ENCODE peak calls at places on chromosomes 2 and 18, in five cellular contexts. F is right cardiac atrium, P is Panc1, U is osteoblast, M is body of pancreas. D is an unnamed sample. For H3K4me1, the result is how much of the 10 kb centered on the place peaks cover.

GRCh38 chr2:175889557-175890355 is 112.3 kb downstream of the LNPK start:
- DNase-seq in F (no peak), P (no peak), U (no peak), M (no peak), D (no peak)

GRCh38 chr2:8550481-8550880 is 131.4 kb upstream of the ID2 start:
- DNase-seq in F (peak), P (no peak), U (no peak), M (no peak), D (no peak)

GRCh38 chr2:8534386-8534728 is 147.5 kb upstream of the ID2 start:
- DNase-seq in F (no peak), P (no peak), U (no peak), M (no peak), D (no peak)

GRCh38 chr2:23454501-23455120 is 69.6 kb downstream of the KLHL29 start:
- DNase-seq in F (no peak), P (no peak), U (no peak), M (no peak), D (peak)

GRCh38 chr2:157319795-157320194 is 5.8 kb downstream of the ERMN start:
- DNase-seq in F (no peak), P (no peak), U (no peak), M (no peak), D (no peak)

GRCh38 chr2:120520929-120521912 is 175.3 kb downstream of the INHBB start:
- DNase-seq in F (no peak), P (peak), U (peak), M (peak), D (peak)

GRCh38 chr2:152513681-152514080 is 178.7 kb downstream of the FMNL2 start:
- DNase-seq in F (peak), P (peak), U (no peak), M (no peak), D (no peak)

GRCh38 chr18:61127714-61128485 is 205.3 kb upstream of the CDH20 start:
- DNase-seq in F (no peak), P (no peak), U (no peak), M (no peak), D (peak)

GRCh38 chr2:191838526-191838925 is 8.4 kb downstream of the CAVIN2 start:
- DNase-seq in F (no peak), P (no peak), U (no peak), M (no peak), D (no peak)

GRCh38 chr2:235501663-235502009 is 7.8 kb downstream of the AGAP1 start:
- DNase-seq in F (no peak), P (no peak), U (no peak), M (no peak), D (peak)

GRCh38 chr18:47968006-47968676 is 37.7 kb upstream of the SMAD2 start:
- DNase-seq in F (peak), P (no peak), U (no peak), M (no peak), D (peak)

GRCh38 chr2:105536175-105536574 is 137.3 kb upstream of the FHL2 start:
- DNase-seq in F (no peak), P (no peak), U (no peak), M (no peak), D (no peak)

GRCh38 chr2:196798980-196799379 is 503 bp downstream of the GTF3C3 start:
- DNase-seq in F (no peak), P (no peak), U (no peak), M (no peak), D (no peak)

GRCh38 chr2:122390406-122390805 is 635.0 kb downstream of the TSN start:
- DNase-seq in F (no peak), P (no peak), U (no peak), M (no peak), D (no peak)

GRCh38 chr2:53724511-53724910 is 43.1 kb upstream of the CHAC2 start:
- DNase-seq in F (no peak), P (no peak), U (no peak), M (no peak), D (no peak)

GRCh38 chr2:101087638-101088037 is 63.5 kb downstream of the TBC1D8 start:
- DNase-seq in F (no peak), P (no peak), U (peak), M (no peak), D (no peak)

GRCh38 chr18:70373062-70373519 is 84.2 kb downstream of the SOCS6 start:
- DNase-seq in F (no peak), P (peak), U (peak), M (no peak), D (no peak)

GRCh38 chr2:19801367-19802087 is 100.3 kb downstream of the TTC32 start:
- DNase-seq in F (peak), P (peak), U (peak), M (peak), D (no peak)

GRCh38 chr2:15803186-15803986 is 137.0 kb upstream of the MYCN start:
- DNase-seq in F (no peak), P (no peak), U (no peak), M (no peak), D (no peak)

GRCh38 chr2:200127852-200128251 is 172.5 kb downstream of the MAIP1 start:
- DNase-seq in F (no peak), P (no peak), U (peak), M (no peak), D (no peak)

GRCh38 chr2:28361991-28362710 is 30.5 kb upstream of the FOSL2 start:
- DNase-seq in F (peak), P (no peak), U (no peak), M (no peak), D (no peak)

GRCh38 chr2:28359222-28360065 is 33.2 kb upstream of the FOSL2 start:
- DNase-seq in F (peak), P (peak), U (peak), M (no peak), D (no peak)

GRCh38 chr2:28358668-28359201 is 33.9 kb upstream of the FOSL2 start:
- DNase-seq in F (peak), P (no peak), U (peak), M (no peak), D (no peak)

GRCh38 chr2:28360066-28360741 is 32.5 kb upstream of the FOSL2 start:
- DNase-seq in F (peak), P (no peak), U (peak), M (no peak), D (no peak)

GRCh38 chr2:28360742-28361293 is 31.8 kb upstream of the FOSL2 start:
- DNase-seq in F (peak), P (no peak), U (peak), M (no peak), D (no peak)
- H3K4me1 ChIP-seq in F (under half), P (under half), U (under half), M (under half), D (under half)

DNA sequence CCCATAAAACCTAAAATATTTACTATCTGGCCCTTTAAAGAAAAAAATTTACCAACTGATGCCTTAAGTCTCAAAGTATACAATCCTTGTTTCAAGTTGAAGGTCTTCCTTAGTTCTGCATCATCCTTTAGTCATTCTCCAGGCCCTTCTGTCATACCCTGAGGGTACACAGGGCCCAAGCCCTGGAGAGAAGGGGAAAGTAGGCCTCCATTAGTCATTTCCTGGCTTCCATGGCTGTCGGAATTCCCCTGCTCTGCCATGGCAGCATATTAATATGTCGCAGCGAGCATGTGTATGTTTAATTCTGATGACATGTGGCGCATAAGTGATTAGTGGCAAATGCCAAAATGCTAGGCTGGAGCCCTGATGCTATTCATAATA is 22.0 kb downstream of the GPR39 start:
- DNase-seq in F (no peak), P (peak), U (peak), M (no peak), D (no peak)
- H3K4me3 ChIP-seq in F (no peak), P (no peak), U (peak), M (no peak), D (no peak)

GRCh38 chr18:63681449-63682381 is 20.0 kb upstream of the SERPINB3 start:
- DNase-seq in F (no peak), P (no peak), U (peak), M (no peak), D (no peak)
- H3K4me1 ChIP-seq in F (under half), P (under half), U (under half), M (under half), D (under half)

GRCh38 chr2:166127217-166128155 is at the start of gene SCN1A:
- DNase-seq in F (peak), P (peak), U (peak), M (no peak), D (no peak)
- H3K4me3 ChIP-seq in F (no peak), P (no peak), U (no peak), M (no peak), D (no peak)

GRCh38 chr18:50281295-50281971 is at the start of gene MBD1:
- DNase-seq in F (peak), P (peak), U (peak), M (peak), D (peak)
- H3K4me1 ChIP-seq in F (under half), P (under half), U (under half), M (under half), D (under half)

DNA sequence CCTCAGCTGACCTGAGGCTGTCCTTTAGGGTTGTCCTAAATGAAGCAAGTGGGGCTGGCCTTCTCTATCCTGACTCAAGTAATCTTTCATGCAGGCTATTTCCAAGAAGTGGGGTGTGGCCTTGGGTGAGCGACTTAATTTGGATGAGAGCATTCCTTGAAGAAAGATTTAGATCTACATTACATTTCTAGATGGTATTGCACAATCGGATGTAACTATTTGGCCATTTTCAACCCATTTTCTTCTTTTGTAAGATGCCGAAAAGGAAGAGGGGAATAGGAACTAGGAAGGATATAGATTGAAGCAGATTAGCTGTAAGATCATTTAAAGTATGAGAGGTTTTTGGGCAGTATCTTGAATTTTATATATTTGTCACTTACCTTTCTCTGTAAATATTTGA is 746.3 kb downstream of the MBD2 start:
- DNase-seq in F (no peak), P (no peak), U (no peak), M (no peak), D (no peak)
- H3K4me3 ChIP-seq in F (no peak), P (no peak), U (no peak), M (no peak), D (no peak)

DNA sequence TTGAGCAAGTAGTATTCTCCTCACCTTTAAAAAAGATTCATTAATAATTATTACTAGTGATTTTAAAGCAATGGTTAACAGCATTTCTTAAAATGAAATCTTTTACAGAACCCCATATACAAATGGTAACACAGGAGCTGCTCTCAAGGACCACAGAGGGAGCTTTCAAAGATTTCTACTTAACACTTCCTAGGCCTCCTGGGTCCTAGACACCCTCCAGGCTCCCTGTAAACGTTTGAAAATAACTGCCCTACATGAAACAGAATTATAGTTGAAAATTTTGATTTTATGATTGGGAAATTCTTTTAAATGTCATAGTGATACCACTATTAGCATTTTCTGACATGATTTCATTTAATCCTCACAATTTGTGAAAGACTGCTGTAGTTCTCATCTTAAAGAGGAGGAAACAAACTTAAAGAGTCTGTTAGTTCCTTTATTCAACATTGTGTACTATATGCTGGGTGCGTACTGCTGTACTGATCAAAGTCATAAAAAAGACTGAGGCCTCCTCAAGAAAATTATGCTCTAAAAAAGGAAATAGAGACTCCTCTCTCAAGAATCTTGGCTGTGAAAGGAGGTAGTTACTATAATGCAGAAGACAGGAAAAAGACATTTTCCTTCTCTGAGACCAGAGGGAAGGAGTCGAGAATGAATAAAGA is 10.6 kb downstream of the CUL3 start:
- DNase-seq in F (no peak), P (no peak), U (no peak), M (no peak), D (no peak)
- H3K4me1 ChIP-seq in F (under half), P (under half), U (under half), M (half or more), D (half or more)